ENCODE peak calls at places on chromosomes 11 and 22, in four cellular contexts. Y is HepG2, X is K562, K is GM12878. D is an unnamed sample.
A peak's percentile ranks its signal among the peaks of the same experiment; 100 is the strongest.

GRCh38 chr22:20464096-20464614 is 26.5 kb upstream of the SCARF2 start:
- DNase-seq in K (no peak), Y (no peak), X (no peak), D (no peak)

GRCh38 chr11:132126973-132127900 is 756.8 kb downstream of the NTM start:
- DNase-seq in X (no peak), Y (peak; percentile 3), K (no peak), D (no peak)

GRCh38 chr22:23820748-23821211 is 18.0 kb downstream of the DERL3 start:
- DNase-seq in K (no peak), X (no peak), Y (no peak), D (no peak)

GRCh38 chr22:30221121-30221992 is 25.2 kb downstream of the LIF start:
- DNase-seq in X (no peak), K (peak; percentile 56), Y (no peak), D (no peak)

GRCh38 chr11:45332486-45332934 is 46.4 kb upstream of the SYT13 start:
- DNase-seq in X (peak; percentile 74), K (no peak), Y (peak; percentile 24), D (peak; percentile 29)

GRCh38 chr22:24200616-24201212 is 19.4 kb downstream of the SUSD2 start:
- DNase-seq in Y (peak; percentile 86), K (no peak), X (no peak), D (peak; percentile 67)

GRCh38 chr11:117824571-117825537 is at the start of gene FXYD2:
- DNase-seq in K (no peak), X (no peak), Y (no peak), D (no peak)

GRCh38 chr11:10599388-10600175 is 31.1 kb upstream of the LYVE1 start:
- DNase-seq in X (no peak), Y (peak; percentile 68), K (no peak), D (no peak)

GRCh38 chr22:21816787-21817496 is 50.5 kb downstream of the MAPK1 start:
- DNase-seq in K (peak; percentile 61), X (peak; percentile 87), Y (no peak), D (no peak)

GRCh38 chr11:95674669-95675358 is 114.8 kb downstream of the FAM76B start:
- DNase-seq in K (no peak), Y (no peak), X (no peak), D (no peak)

GRCh38 chr11:72618801-72619200 is 55.4 kb downstream of the PDE2A start:
- DNase-seq in Y (no peak), X (no peak), K (no peak), D (no peak)

GRCh38 chr11:66126064-66126463 is 56.0 kb downstream of the PACS1 start:
- DNase-seq in K (no peak), Y (no peak), X (no peak), D (no peak)

GRCh38 chr11:106415510-106415909 is 338.0 kb downstream of the AASDHPPT start:
- DNase-seq in Y (peak; percentile 4), K (no peak), X (no peak), D (no peak)

GRCh38 chr11:114233755-114234154 is 62.4 kb upstream of the NNMT start:
- DNase-seq in Y (no peak), K (no peak), X (no peak), D (no peak)

GRCh38 chr11:534592-535518 is 521 bp downstream of the HRAS start:
- DNase-seq in K (no peak), X (no peak), Y (no peak), D (no peak)

GRCh38 chr22:41532908-41533825 is 11.1 kb downstream of the POLR3H start:
- DNase-seq in X (peak; percentile 60), K (no peak), Y (peak; percentile 58), D (no peak)

GRCh38 chr22:41526802-41527799 is 17.2 kb downstream of the POLR3H start:
- DNase-seq in K (no peak), X (peak; percentile 74), Y (no peak), D (no peak)

GRCh38 chr11:33899383-33900037 is 7.6 kb upstream of the LMO2 start:
- DNase-seq in Y (no peak), X (peak; percentile 56), K (no peak), D (peak; percentile 43)

GRCh38 chr11:128058580-128059208 is 528.7 kb downstream of the ETS1 start:
- DNase-seq in X (no peak), K (no peak), Y (no peak), D (no peak)

GRCh38 chr22:19603767-19604166 is 79.6 kb upstream of the CLDN5 start:
- DNase-seq in Y (peak; percentile 79), K (no peak), X (peak; percentile 63), D (no peak)

GRCh38 chr11:127996825-127997224 is 590.5 kb downstream of the ETS1 start:
- DNase-seq in X (no peak), K (no peak), Y (no peak), D (no peak)

GRCh38 chr22:24066872-24067271 is 55.8 kb downstream of the CABIN1 start:
- DNase-seq in Y (no peak), X (no peak), K (no peak), D (no peak)

GRCh38 chr11:67389477-67389876 is 2.3 kb upstream of the RAD9A start:
- DNase-seq in Y (peak; percentile 64), K (no peak), X (peak; percentile 70), D (no peak)

GRCh38 chr11:19087658-19088057 is 27.1 kb upstream of the MRGPRX2 start:
- DNase-seq in Y (no peak), K (no peak), X (no peak), D (no peak)

GRCh38 chr11:133978816-133979215 is 22.0 kb upstream of the IGSF9B start:
- DNase-seq in K (no peak), X (no peak), Y (no peak), D (no peak)

GRCh38 chr11:70854891-70855556 is 397.4 kb downstream of the SHANK2 start:
- DNase-seq in K (no peak), Y (no peak), X (no peak), D (no peak)

GRCh38 chr11:108616549-108616948 is 23.0 kb upstream of the EXPH5 start:
- DNase-seq in K (no peak), X (no peak), Y (peak; percentile 49), D (peak; percentile 96)

GRCh38 chr11:45233804-45234170 is 52.4 kb downstream of the SYT13 start:
- DNase-seq in K (no peak), X (no peak), Y (no peak), D (no peak)

GRCh38 chr11:44133335-44133946 is 38.0 kb downstream of the EXT2 start:
- DNase-seq in X (peak; percentile 34), Y (peak; percentile 17), K (no peak), D (no peak)
- TF ChIP-seq REST in X (no peak), Y (no peak), K (no peak), D (no peak)

DNA sequence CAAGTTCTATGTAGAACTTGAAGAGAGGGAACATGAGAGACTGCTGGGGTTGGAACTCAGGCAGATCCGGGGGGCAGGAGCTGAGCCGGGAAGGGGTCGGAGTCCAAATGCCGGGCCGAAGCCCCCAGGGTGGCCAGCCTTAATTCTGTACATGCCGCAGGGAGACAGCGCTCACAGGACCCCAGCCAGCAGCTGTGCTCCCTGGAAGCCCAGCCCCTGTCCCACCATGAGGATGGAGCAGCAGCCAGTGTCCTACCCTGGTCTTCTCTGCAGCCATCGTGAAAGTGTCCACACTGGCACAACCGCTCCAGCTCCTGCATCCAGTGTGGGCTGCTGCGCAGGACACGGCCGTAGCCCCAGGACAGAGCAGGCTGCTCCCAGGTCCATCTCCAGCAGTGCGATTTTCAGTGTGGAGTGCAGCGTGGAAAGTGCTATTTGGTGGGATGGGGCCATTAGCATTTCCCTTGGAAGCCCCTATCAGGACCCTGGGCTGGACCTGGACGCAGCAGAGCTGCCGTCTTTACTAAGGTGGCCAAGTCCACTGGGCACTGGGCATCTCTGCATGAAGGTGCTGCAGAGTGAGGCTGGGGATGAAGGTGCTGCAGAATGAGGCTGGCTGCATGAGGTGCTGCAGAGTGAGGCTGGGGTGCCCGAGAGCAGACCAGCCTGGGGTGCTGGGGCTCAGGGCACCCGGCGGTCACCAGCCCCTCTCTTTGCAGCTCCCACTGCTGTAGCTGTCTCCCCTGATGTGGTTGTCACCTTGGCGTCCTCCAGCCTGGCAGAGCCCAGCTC is 737.4 kb downstream of the BRD1 start:
- DNase-seq in X (no peak), K (no peak), Y (no peak), D (no peak)
- TF ChIP-seq ATF3 in X (no peak), K (no peak), Y (no peak), D (no peak)

DNA sequence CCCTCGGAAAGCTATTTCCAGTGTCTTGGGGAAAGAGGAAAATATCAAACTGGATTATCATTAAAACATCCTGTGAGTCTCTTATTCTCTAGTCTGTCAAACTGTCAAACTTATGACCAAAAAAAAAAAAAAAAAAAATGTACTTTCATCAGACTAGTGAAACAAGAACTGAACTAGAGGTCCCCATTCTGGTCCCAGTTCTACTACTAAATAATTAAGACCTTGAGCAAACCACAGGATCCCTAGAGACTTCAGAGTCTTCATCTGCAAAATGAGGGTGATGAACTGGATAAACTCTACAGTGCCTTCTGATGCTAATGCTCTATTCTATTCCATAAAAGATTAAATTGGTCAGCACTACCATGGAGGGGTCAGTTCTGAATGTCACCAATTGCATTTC is 105.8 kb downstream of the SERGEF start:
- DNase-seq in X (no peak), K (no peak), Y (no peak), D (no peak)
- H3K9ac ChIP-seq in X (no peak overlapping the region), K (no peak overlapping the region), Y (no peak overlapping the region), D (no peak overlapping the region)

GRCh38 chr22:38953577-38954413 is 3.6 kb upstream of the APOBEC3A start:
- DNase-seq in X (no peak), K (peak; percentile 85), Y (no peak), D (no peak)
- TF ChIP-seq REST in X (no peak), K (no peak), Y (no peak), D (no peak)

GRCh38 chr22:32309585-32310251 is 47.9 kb upstream of the RFPL3 start:
- DNase-seq in X (no peak), K (no peak), Y (no peak), D (no peak)
- TF ChIP-seq ATF3 in X (no peak), K (no peak), Y (no peak), D (no peak)

DNA sequence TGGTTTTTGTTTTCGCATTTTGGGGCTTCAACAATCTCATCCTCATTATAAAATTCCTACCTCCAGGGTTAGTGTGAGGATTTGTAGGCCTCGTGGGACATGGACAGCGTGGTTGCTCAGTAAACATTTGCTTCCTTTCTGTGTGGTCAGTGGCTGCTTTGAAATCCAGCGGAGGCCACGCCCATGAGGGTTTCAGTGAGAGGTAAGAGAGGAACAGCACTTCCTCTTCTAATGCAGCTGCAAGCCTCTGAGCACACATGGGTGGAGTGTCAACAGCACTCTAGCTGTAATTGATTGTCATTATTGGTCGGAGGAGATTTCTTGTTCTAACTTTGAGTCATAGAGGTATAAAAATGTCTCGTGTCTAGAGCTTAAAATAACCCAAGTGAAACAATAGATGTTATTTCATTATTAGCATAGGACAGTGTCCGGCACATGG is 6.0 kb upstream of the ARHGAP42 start:
- DNase-seq in Y (peak; percentile 76), K (peak; percentile 95), X (peak; percentile 58), D (peak; percentile 80)
- H3K9ac ChIP-seq in Y (no peak overlapping the region), K (no peak overlapping the region), X (peak overlapping the region; percentile 23), D (peak overlapping the region; percentile 33)

DNA sequence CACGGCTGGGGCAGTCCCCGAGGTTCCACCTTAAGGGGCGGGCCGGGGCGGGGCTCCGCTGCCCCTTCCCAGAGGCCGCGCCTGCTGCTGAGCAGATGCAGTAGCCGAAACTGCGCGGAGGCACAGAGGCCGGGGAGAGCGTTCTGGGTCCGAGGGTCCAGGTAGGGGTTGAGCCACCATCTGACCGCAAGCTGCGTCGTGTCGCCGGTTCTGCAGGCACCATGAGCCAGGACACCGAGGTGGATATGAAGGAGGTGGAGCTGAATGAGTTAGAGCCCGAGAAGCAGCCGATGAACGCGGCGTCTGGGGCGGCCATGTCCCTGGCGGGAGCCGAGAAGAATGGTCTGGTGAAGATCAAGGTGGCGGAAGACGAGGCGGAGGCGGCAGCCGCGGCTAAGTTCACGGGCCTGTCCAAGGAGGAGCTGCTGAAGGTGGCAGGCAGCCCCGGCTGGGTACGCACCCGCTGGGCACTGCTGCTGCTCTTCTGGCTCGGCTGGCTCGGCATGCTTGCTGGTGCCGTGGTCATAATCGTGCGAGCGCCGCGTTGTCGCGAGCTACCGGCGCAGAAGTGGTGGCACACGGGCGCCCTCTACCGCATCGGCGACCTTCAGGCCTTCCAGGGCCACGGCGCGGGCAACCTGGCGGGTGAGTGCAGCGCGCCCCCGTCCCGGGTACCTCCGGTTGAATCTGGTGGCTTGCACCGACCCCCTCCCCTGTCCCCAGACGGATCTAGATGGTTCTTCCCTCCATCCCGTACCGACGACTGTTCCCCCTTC is at the start of gene SLC3A2:
- DNase-seq in X (peak; percentile 89), Y (peak; percentile 74), K (peak; percentile 47), D (peak; percentile 68)
- TF ChIP-seq REST in X (no peak), Y (no peak), K (no peak), D (no peak)

D was measured in HCT116.